ENCODE peak calls at places on chromosomes 6 and 20, in five cellular contexts. One of them, this sample, is unnamed.

GRCh38 chr6:18507018-18507415 is 119.9 kb downstream of the RNF144B start:
- DNase-seq in esophagus muscularis mucosa: peak; percentile 55
- DNase-seq in transverse colon: no peak
- DNase-seq in suprapubic skin: no peak
- DNase-seq in K562: peak; percentile 20
- DNase-seq in this sample: no peak

GRCh38 chr6:33915134-33915533 is 111.3 kb upstream of the MLN start:
- DNase-seq in esophagus muscularis mucosa: no peak
- DNase-seq in K562: no peak
- DNase-seq in suprapubic skin: no peak
- DNase-seq in transverse colon: no peak
- DNase-seq in this sample: no peak

GRCh38 chr6:87483929-87484328 is 11.2 kb downstream of the SLC35A1 start:
- DNase-seq in suprapubic skin: no peak
- DNase-seq in transverse colon: no peak
- DNase-seq in K562: peak; percentile 52
- DNase-seq in esophagus muscularis mucosa: no peak
- DNase-seq in this sample: no peak

GRCh38 chr6:2749972-2750600 is 636 bp downstream of the MYLK4 start:
- DNase-seq in transverse colon: peak; percentile 70
- DNase-seq in suprapubic skin: no peak
- DNase-seq in esophagus muscularis mucosa: no peak
- DNase-seq in K562: peak; percentile 87
- DNase-seq in this sample: peak; percentile 77

GRCh38 chr20:23039136-23039875 is 4.2 kb downstream of the SSTR4 start:
- DNase-seq in esophagus muscularis mucosa: no peak
- DNase-seq in transverse colon: no peak
- DNase-seq in suprapubic skin: no peak
- DNase-seq in K562: no peak
- DNase-seq in this sample: no peak

GRCh38 chr20:3811421-3812258 is 8.7 kb upstream of the AP5S1 start:
- DNase-seq in transverse colon: peak; percentile 98
- DNase-seq in K562: peak; percentile 46
- DNase-seq in suprapubic skin: peak; percentile 98
- DNase-seq in esophagus muscularis mucosa: peak; percentile 99
- DNase-seq in this sample: peak; percentile 96

GRCh38 chr6:151422981-151423380 is 28.9 kb downstream of the RMND1 start:
- DNase-seq in transverse colon: no peak
- DNase-seq in esophagus muscularis mucosa: no peak
- DNase-seq in suprapubic skin: no peak
- DNase-seq in K562: no peak
- DNase-seq in this sample: no peak

GRCh38 chr20:17867546-17867945 is 101.0 kb downstream of the SNX5 start:
- DNase-seq in suprapubic skin: no peak
- DNase-seq in transverse colon: no peak
- DNase-seq in K562: no peak
- DNase-seq in esophagus muscularis mucosa: no peak
- DNase-seq in this sample: peak; percentile 49

GRCh38 chr6:53860511-53860910 is 65.7 kb downstream of the LRRC1 start:
- DNase-seq in suprapubic skin: no peak
- DNase-seq in transverse colon: no peak
- DNase-seq in K562: no peak
- DNase-seq in esophagus muscularis mucosa: no peak
- DNase-seq in this sample: no peak

GRCh38 chr6:156988276-156989158 is 211.3 kb downstream of the ARID1B start:
- DNase-seq in esophagus muscularis mucosa: no peak
- DNase-seq in suprapubic skin: no peak
- DNase-seq in K562: peak; percentile 83
- DNase-seq in transverse colon: peak; percentile 47
- DNase-seq in this sample: no peak

GRCh38 chr20:13638162-13638495 is 603 bp downstream of the TASP1 start:
- DNase-seq in suprapubic skin: no peak
- DNase-seq in K562: peak; percentile 34
- DNase-seq in esophagus muscularis mucosa: no peak
- DNase-seq in transverse colon: peak; percentile 11
- DNase-seq in this sample: no peak

GRCh38 chr6:125639621-125640020 is 109.8 kb upstream of the HEY2 start:
- DNase-seq in K562: no peak
- DNase-seq in suprapubic skin: no peak
- DNase-seq in transverse colon: no peak
- DNase-seq in esophagus muscularis mucosa: no peak
- DNase-seq in this sample: no peak

GRCh38 chr6:169188051-169188863 is 65.4 kb downstream of the THBS2 start:
- DNase-seq in esophagus muscularis mucosa: peak; percentile 55
- DNase-seq in K562: no peak
- DNase-seq in transverse colon: no peak
- DNase-seq in suprapubic skin: no peak
- DNase-seq in this sample: no peak

GRCh38 chr6:151658091-151658490 is 149.4 kb upstream of the ESR1 start:
- DNase-seq in K562: no peak
- DNase-seq in transverse colon: no peak
- DNase-seq in esophagus muscularis mucosa: no peak
- DNase-seq in suprapubic skin: no peak
- DNase-seq in this sample: no peak

GRCh38 chr20:57437672-57438330 is 46.6 kb downstream of the RBM38 start:
- DNase-seq in esophagus muscularis mucosa: no peak
- DNase-seq in suprapubic skin: no peak
- DNase-seq in transverse colon: no peak
- DNase-seq in K562: no peak
- DNase-seq in this sample: peak; percentile 75

GRCh38 chr6:135970750-135971149 is 119.2 kb downstream of the PDE7B start:
- DNase-seq in K562: no peak
- DNase-seq in suprapubic skin: no peak
- DNase-seq in esophagus muscularis mucosa: no peak
- DNase-seq in transverse colon: no peak
- DNase-seq in this sample: no peak

GRCh38 chr20:35049776-35050352 is 42.7 kb downstream of the TRPC4AP start:
- DNase-seq in K562: no peak
- DNase-seq in suprapubic skin: no peak
- DNase-seq in transverse colon: no peak
- DNase-seq in esophagus muscularis mucosa: no peak
- DNase-seq in this sample: no peak

GRCh38 chr20:36408219-36408618 is 102.1 kb downstream of the DLGAP4 start:
- DNase-seq in esophagus muscularis mucosa: no peak
- DNase-seq in K562: peak; percentile 16
- DNase-seq in transverse colon: peak; percentile 28
- DNase-seq in suprapubic skin: no peak
- DNase-seq in this sample: no peak

GRCh38 chr20:2088904-2089303 is 12.7 kb upstream of the STK35 start:
- DNase-seq in transverse colon: no peak
- DNase-seq in K562: no peak
- DNase-seq in esophagus muscularis mucosa: no peak
- DNase-seq in suprapubic skin: no peak
- DNase-seq in this sample: no peak

GRCh38 chr6:131314838-131315237 is 179.6 kb downstream of the AKAP7 start:
- DNase-seq in esophagus muscularis mucosa: no peak
- DNase-seq in K562: no peak
- DNase-seq in suprapubic skin: no peak
- DNase-seq in transverse colon: no peak
- DNase-seq in this sample: no peak

GRCh38 chr6:107931894-107932293 is 26.1 kb downstream of the SEC63 start:
- DNase-seq in suprapubic skin: no peak
- DNase-seq in esophagus muscularis mucosa: no peak
- DNase-seq in K562: no peak
- DNase-seq in transverse colon: no peak
- DNase-seq in this sample: no peak
- H3K9me3 ChIP-seq in suprapubic skin: no peaks in the 10 kb centered on the region
- H3K9me3 ChIP-seq in esophagus muscularis mucosa: no peaks in the 10 kb centered on the region
- H3K9me3 ChIP-seq in K562: no peaks in the 10 kb centered on the region
- H3K9me3 ChIP-seq in transverse colon: no peaks in the 10 kb centered on the region
- H3K9me3 ChIP-seq in this sample: no peaks in the 10 kb centered on the region

DNA sequence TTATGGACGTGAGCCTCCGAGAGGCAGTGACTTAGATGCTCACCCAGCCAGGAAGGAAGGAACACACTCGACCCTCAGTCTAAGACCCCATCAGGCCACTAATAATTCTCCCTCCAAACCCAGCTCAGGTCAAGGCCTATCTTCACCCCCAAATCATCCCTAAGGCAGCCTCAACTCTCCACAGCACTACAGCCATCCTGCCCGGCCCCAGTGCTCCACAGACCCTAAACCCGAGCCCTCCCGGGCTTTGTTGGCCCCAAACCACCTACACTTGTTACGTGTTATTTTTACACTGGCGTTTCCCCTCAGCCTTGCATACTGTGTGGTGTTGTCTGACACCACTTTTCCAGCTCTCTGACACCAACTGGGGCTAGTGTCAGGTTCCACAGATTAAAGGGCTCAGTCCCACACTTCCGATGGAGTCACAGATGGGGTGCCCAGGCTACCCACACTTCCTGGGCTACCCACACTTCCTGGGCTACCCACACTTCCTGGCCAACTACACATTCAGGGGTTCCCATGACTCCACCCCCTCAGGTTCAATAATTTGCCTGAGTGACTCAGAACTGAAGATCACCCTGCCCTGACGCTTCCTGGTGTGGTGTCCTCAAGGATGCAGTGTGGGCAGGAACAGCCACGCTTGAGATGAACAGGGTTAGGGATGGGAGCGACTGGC is 25.3 kb downstream of the RBCK1 start:
- DNase-seq in esophagus muscularis mucosa: no peak
- DNase-seq in suprapubic skin: no peak
- DNase-seq in transverse colon: no peak
- DNase-seq in K562: no peak
- DNase-seq in this sample: no peak
- TF ChIP-seq POLR2AphosphoS5 in esophagus muscularis mucosa: no peak
- TF ChIP-seq POLR2AphosphoS5 in suprapubic skin: no peak
- TF ChIP-seq POLR2AphosphoS5 in transverse colon: no peak
- TF ChIP-seq POLR2AphosphoS5 in K562: no peak
- TF ChIP-seq POLR2AphosphoS5 in this sample: no peak

DNA sequence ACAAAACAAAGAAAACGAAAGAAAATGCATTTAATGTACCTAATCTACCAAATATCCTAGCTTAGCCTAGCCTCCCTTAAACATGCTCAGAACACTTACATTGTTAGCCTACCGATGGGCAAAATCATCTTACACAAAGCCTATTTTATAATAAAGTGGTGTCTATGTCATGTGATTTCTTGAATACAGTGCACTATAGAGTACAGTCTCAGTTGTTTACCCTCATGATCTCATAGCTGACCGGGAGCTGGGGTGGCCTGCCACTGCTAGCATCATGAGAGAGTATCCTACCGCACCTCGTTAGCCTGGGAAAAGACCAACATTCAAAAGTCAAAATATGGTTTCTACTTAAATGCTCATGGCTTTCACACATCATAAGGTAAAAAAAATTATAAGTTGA is 16.6 kb downstream of the GCNT2 start:
- DNase-seq in suprapubic skin: no peak
- DNase-seq in K562: no peak
- DNase-seq in transverse colon: no peak
- DNase-seq in esophagus muscularis mucosa: no peak
- DNase-seq in this sample: no peak
- H3K4me1 ChIP-seq in suprapubic skin: no peaks in the 10 kb centered on the region
- H3K4me1 ChIP-seq in K562: no peaks in the 10 kb centered on the region
- H3K4me1 ChIP-seq in transverse colon: no peaks in the 10 kb centered on the region
- H3K4me1 ChIP-seq in esophagus muscularis mucosa: peaks cover 10% of the 10 kb centered on the region
- H3K4me1 ChIP-seq in this sample: peaks cover 65% of the 10 kb centered on the region

GRCh38 chr20:58523072-58523681 is 8.0 kb upstream of the APCDD1L start:
- DNase-seq in suprapubic skin: no peak
- DNase-seq in esophagus muscularis mucosa: no peak
- DNase-seq in transverse colon: no peak
- DNase-seq in K562: no peak
- DNase-seq in this sample: no peak

GRCh38 chr20:58523916-58524315 is 8.7 kb upstream of the APCDD1L start:
- DNase-seq in K562: no peak
- DNase-seq in esophagus muscularis mucosa: no peak
- DNase-seq in suprapubic skin: no peak
- DNase-seq in transverse colon: no peak
- DNase-seq in this sample: no peak

GRCh38 chr20:58526411-58526810 is 11.2 kb upstream of the APCDD1L start:
- DNase-seq in suprapubic skin: no peak
- DNase-seq in K562: no peak
- DNase-seq in transverse colon: no peak
- DNase-seq in esophagus muscularis mucosa: no peak
- DNase-seq in this sample: no peak

GRCh38 chr20:58521763-58522162 is 6.6 kb upstream of the APCDD1L start:
- DNase-seq in esophagus muscularis mucosa: no peak
- DNase-seq in suprapubic skin: no peak
- DNase-seq in K562: no peak
- DNase-seq in transverse colon: no peak
- DNase-seq in this sample: no peak

DNA sequence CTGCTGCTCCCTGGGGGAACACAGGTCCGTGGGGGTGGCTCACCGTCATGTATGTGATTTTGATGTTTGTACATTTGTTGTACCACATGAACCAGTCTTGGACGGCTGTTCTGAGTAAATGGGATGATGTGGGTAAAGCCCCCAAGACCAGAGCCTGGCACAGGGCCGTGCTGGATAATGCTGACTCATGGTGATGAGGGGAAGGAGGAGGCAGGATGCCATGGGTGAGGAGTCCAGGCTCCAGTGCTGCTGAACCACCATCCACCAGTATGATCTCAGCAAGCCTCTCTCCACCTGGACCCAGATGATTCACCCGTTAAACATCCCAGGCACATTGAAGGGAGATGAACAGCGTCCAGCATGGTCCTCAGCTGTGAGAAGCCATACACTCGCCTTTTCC is 9.6 kb upstream of the APCDD1L start:
- DNase-seq in suprapubic skin: no peak
- DNase-seq in transverse colon: no peak
- DNase-seq in esophagus muscularis mucosa: no peak
- DNase-seq in K562: no peak
- DNase-seq in this sample: no peak
- H3K9me3 ChIP-seq in suprapubic skin: peaks cover 6% of the 10 kb centered on the region
- H3K9me3 ChIP-seq in transverse colon: peaks cover 8% of the 10 kb centered on the region
- H3K9me3 ChIP-seq in esophagus muscularis mucosa: peaks cover 20% of the 10 kb centered on the region
- H3K9me3 ChIP-seq in K562: no peaks in the 10 kb centered on the region
- H3K9me3 ChIP-seq in this sample: peaks cover 46% of the 10 kb centered on the region

This sample was measured in spleen.